ENCODE peak calls at places on chromosomes 16 and 17, in four cellular contexts. One of them, this sample, is unnamed.

GRCh38 chr16:22727285-22728166 is 86.4 kb upstream of the HS3ST2 start:
- DNase-seq in SK-N-SH: no peak
- DNase-seq in HepG2: no peak
- DNase-seq in K562: no peak
- DNase-seq in this sample: no peak

GRCh38 chr17:44049294-44050080 is 17.0 kb downstream of the LSM12 start:
- DNase-seq in SK-N-SH: no peak
- DNase-seq in HepG2: no peak
- DNase-seq in K562: no peak
- DNase-seq in this sample: no peak

GRCh38 chr17:2084129-2084765 is 29.3 kb downstream of the HIC1 start:
- DNase-seq in K562: peak; percentile 63
- DNase-seq in HepG2: no peak
- DNase-seq in SK-N-SH: peak; percentile 61
- DNase-seq in this sample: no peak

GRCh38 chr16:76193851-76194620 is 83.2 kb upstream of the CNTNAP4 start:
- DNase-seq in HepG2: no peak
- DNase-seq in K562: no peak
- DNase-seq in SK-N-SH: no peak
- DNase-seq in this sample: no peak

GRCh38 chr17:61007980-61008379 is 330.3 kb downstream of the BCAS3 start:
- DNase-seq in HepG2: no peak
- DNase-seq in K562: no peak
- DNase-seq in SK-N-SH: no peak
- DNase-seq in this sample: no peak

GRCh38 chr16:4936181-4936990 is 562 bp downstream of the PPL start:
- DNase-seq in HepG2: no peak
- DNase-seq in SK-N-SH: peak; percentile 75
- DNase-seq in K562: peak; percentile 39
- DNase-seq in this sample: no peak

GRCh38 chr17:73531171-73531570 is 113.1 kb downstream of the SDK2 start:
- DNase-seq in HepG2: no peak
- DNase-seq in K562: no peak
- DNase-seq in SK-N-SH: no peak
- DNase-seq in this sample: no peak

GRCh38 chr17:12592941-12593340 is 72.7 kb upstream of the MYOCD start:
- DNase-seq in HepG2: no peak
- DNase-seq in K562: no peak
- DNase-seq in SK-N-SH: no peak
- DNase-seq in this sample: no peak

GRCh38 chr17:45086346-45086745 is 25.2 kb downstream of the NMT1 start:
- DNase-seq in HepG2: no peak
- DNase-seq in K562: no peak
- DNase-seq in SK-N-SH: no peak
- DNase-seq in this sample: no peak

GRCh38 chr17:73765824-73766563 is 121.7 kb upstream of the SDK2 start:
- DNase-seq in HepG2: no peak
- DNase-seq in K562: no peak
- DNase-seq in SK-N-SH: no peak
- DNase-seq in this sample: no peak

GRCh38 chr17:30323262-30323894 is 10.5 kb downstream of the TMIGD1 start:
- DNase-seq in K562: no peak
- DNase-seq in HepG2: no peak
- DNase-seq in SK-N-SH: no peak
- DNase-seq in this sample: no peak

GRCh38 chr16:11253009-11253994 is 2.7 kb downstream of the SOCS1 start:
- DNase-seq in HepG2: no peak
- DNase-seq in SK-N-SH: no peak
- DNase-seq in K562: peak; percentile 46
- DNase-seq in this sample: no peak

GRCh38 chr16:78744796-78745464 is 645.5 kb downstream of the WWOX start:
- DNase-seq in HepG2: no peak
- DNase-seq in K562: no peak
- DNase-seq in SK-N-SH: no peak
- DNase-seq in this sample: no peak

GRCh38 chr16:57255686-57256415 is 10.8 kb downstream of the ARL2BP start:
- DNase-seq in HepG2: no peak
- DNase-seq in K562: no peak
- DNase-seq in SK-N-SH: no peak
- DNase-seq in this sample: no peak
- TF ChIP-seq YY1 in HepG2: no peak
- TF ChIP-seq YY1 in K562: no peak
- TF ChIP-seq YY1 in SK-N-SH: no peak
- TF ChIP-seq YY1 in this sample: no peak

DNA sequence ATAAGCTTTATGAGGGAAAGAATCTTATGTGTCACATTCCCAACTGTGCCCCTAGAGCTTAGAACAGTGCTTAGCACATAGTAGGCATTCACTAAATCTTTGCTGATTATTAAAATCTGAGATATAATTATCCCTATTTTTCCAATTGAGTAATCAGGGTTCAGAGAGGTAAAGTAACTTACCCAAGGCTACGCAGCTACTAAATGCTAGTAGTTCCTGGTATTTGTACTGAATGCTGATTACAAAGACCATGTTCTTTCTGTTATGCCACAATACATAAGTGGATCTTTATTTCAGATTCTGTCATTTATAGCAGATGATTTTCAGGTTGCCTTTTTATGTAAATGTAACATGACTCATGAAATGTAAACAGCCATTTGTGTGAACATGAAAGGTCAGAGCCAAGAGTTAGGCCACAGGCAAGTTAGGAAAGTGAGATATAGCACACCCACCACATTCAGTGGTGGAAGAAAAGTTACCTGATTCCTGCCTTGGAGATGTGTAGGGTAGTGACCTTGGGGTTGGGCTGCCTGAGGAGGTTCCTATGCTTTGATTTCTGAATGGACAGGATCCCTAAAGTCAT is 77.2 kb downstream of the FTO start:
- DNase-seq in SK-N-SH: no peak
- DNase-seq in HepG2: peak; percentile 68
- DNase-seq in K562: no peak
- DNase-seq in this sample: no peak
- TF ChIP-seq SMC3 in SK-N-SH: no peak
- TF ChIP-seq SMC3 in HepG2: no peak
- TF ChIP-seq SMC3 in K562: no peak
- TF ChIP-seq SMC3 in this sample: no peak

GRCh38 chr16:85123891-85124635 is 11.8 kb upstream of the CIBAR2 start:
- DNase-seq in SK-N-SH: no peak
- DNase-seq in HepG2: no peak
- DNase-seq in K562: no peak
- DNase-seq in this sample: no peak
- TF ChIP-seq YY1 in SK-N-SH: no peak
- TF ChIP-seq YY1 in HepG2: no peak
- TF ChIP-seq YY1 in K562: no peak
- TF ChIP-seq YY1 in this sample: no peak

GRCh38 chr17:66406701-66407644 is 104.6 kb downstream of the PRKCA start:
- DNase-seq in SK-N-SH: no peak
- DNase-seq in HepG2: no peak
- DNase-seq in K562: peak; percentile 35
- DNase-seq in this sample: no peak
- TF ChIP-seq SMC3 in SK-N-SH: no peak
- TF ChIP-seq SMC3 in HepG2: no peak
- TF ChIP-seq SMC3 in K562: no peak
- TF ChIP-seq SMC3 in this sample: no peak

GRCh38 chr16:68069511-68070248 is 15.5 kb upstream of the NFATC3 start:
- DNase-seq in HepG2: no peak
- DNase-seq in K562: no peak
- DNase-seq in SK-N-SH: no peak
- DNase-seq in this sample: no peak
- TF ChIP-seq YY1 in HepG2: no peak
- TF ChIP-seq YY1 in K562: no peak
- TF ChIP-seq YY1 in SK-N-SH: no peak
- TF ChIP-seq YY1 in this sample: no peak

DNA sequence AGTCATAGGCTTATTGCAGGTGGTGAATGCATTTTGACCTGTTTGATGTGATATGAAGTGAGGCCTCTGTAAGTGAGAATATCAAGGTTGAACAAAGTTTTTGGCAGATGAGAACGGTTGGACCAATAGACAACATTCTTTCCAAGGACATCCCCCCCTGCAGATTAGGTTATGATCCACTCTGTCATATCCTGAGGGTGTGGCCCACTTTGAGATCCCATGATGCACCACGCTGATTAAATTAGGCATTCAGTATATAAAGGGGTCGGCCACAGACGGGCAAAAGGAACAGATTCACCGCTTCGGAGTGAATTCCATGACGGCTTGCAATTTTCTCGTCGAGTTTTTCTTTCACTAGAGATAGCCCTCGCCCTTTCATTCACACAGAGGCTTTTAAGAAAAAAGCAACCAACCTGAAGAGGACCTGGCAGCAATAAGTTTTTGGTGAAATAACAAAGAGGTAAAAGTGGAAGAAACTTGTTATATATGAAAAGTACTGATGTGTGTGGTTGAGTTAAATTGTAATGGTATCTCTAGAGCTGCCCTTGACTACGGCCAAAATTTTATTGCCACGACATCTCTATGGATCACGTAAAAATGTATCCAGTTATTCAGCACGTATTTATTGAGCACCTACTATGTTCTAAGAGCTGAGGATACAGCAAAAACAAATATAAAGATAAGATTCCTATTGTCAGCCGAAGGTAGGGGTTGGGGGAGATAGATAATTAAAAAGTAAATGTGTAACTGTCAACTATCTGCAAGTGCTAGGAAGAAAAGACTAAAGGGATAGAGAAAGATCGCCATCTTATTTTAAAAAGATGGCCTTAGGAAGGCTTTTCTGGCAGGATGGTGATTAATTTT is 1.7 kb upstream of the RBBP6 start:
- DNase-seq in SK-N-SH: peak; percentile 27
- DNase-seq in K562: peak; percentile 85
- DNase-seq in HepG2: peak; percentile 62
- DNase-seq in this sample: no peak
- TF ChIP-seq SMC3 in SK-N-SH: no peak
- TF ChIP-seq SMC3 in K562: no peak
- TF ChIP-seq SMC3 in HepG2: no peak
- TF ChIP-seq SMC3 in this sample: no peak

DNA sequence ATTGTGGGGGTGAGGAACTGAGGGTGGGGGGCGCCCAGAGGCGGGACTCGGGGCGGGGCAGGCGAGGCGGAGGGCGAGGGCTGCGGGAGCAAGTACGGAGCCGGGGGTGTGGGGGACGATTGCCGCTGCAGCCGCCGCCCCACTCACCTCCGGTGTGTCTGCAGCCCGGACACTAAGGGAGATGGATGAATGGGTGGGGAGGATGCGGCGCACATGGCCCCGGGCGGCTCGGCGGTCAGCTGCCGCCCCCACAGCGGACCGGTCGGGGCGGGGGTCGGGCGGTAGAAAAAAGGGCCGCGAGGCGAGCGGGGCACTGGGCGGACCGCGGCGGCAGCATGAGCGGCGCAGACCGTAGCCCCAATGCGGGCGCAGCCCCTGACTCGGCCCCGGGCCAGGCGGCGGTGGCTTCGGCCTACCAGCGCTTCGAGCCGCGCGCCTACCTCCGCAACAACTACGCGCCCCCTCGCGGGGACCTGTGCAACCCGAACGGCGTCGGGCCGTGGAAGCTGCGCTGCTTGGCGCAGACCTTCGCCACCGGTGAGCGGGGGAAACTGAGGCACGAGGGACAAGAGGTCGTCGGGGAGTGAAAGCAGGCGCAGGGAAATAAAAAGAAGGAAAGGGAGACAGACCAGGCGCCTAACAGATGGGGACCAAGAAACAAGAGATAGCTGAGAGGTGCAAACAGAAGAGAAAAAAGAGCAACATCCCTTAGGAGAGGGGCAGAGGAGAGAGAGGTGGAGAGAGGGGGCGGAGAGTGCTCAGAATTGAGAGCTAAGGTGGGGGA is at the start of gene PNMT:
- DNase-seq in SK-N-SH: peak; percentile 93
- DNase-seq in K562: peak; percentile 89
- DNase-seq in HepG2: peak; percentile 56
- DNase-seq in this sample: no peak
- TF ChIP-seq YY1 in SK-N-SH: no peak
- TF ChIP-seq YY1 in K562: peak; percentile 16
- TF ChIP-seq YY1 in HepG2: peak; percentile 62
- TF ChIP-seq YY1 in this sample: peak; percentile 43

GRCh38 chr17:50440838-50441829 is 15.1 kb downstream of the ACSF2 start:
- DNase-seq in HepG2: no peak
- DNase-seq in SK-N-SH: no peak
- DNase-seq in K562: no peak
- DNase-seq in this sample: no peak
- TF ChIP-seq SMC3 in HepG2: no peak
- TF ChIP-seq SMC3 in SK-N-SH: no peak
- TF ChIP-seq SMC3 in K562: no peak
- TF ChIP-seq SMC3 in this sample: no peak

GRCh38 chr16:58034128-58034685 is 8.7 kb downstream of the MMP15 start:
- DNase-seq in SK-N-SH: peak; percentile 14
- DNase-seq in K562: no peak
- DNase-seq in HepG2: no peak
- DNase-seq in this sample: no peak
- TF ChIP-seq YY1 in SK-N-SH: no peak
- TF ChIP-seq YY1 in K562: no peak
- TF ChIP-seq YY1 in HepG2: no peak
- TF ChIP-seq YY1 in this sample: no peak

GRCh38 chr17:39761861-39762496 is 24.2 kb downstream of the GRB7 start:
- DNase-seq in HepG2: no peak
- DNase-seq in K562: no peak
- DNase-seq in SK-N-SH: no peak
- DNase-seq in this sample: no peak
- TF ChIP-seq SMC3 in HepG2: no peak
- TF ChIP-seq SMC3 in K562: no peak
- TF ChIP-seq SMC3 in SK-N-SH: no peak
- TF ChIP-seq SMC3 in this sample: no peak